ENCODE peak calls at places on chromosome 10, in four cellular contexts. One of them, this sample, is unnamed.

GRCh38 chr10:49616421-49617230 is 2.8 kb downstream of the CHAT start:
- DNase-seq in MM.1S: no peak
- DNase-seq in thoracic aorta: no peak
- DNase-seq in K562: no peak
- DNase-seq in this sample: no peak

GRCh38 chr10:69389827-69390490 is 26.8 kb downstream of the TACR2 start:
- DNase-seq in MM.1S: no peak
- DNase-seq in thoracic aorta: no peak
- DNase-seq in K562: peak; percentile 65
- DNase-seq in this sample: no peak

GRCh38 chr10:26733750-26734568 is 36.5 kb downstream of the PDSS1 start:
- DNase-seq in MM.1S: no peak
- DNase-seq in thoracic aorta: no peak
- DNase-seq in K562: no peak
- DNase-seq in this sample: no peak

GRCh38 chr10:21510218-21511070 is 15.0 kb downstream of the SKIDA1 start:
- DNase-seq in MM.1S: no peak
- DNase-seq in thoracic aorta: no peak
- DNase-seq in K562: no peak
- DNase-seq in this sample: no peak

GRCh38 chr10:44382981-44383748 is 1.7 kb downstream of the CXCL12 start:
- DNase-seq in MM.1S: no peak
- DNase-seq in thoracic aorta: no peak
- DNase-seq in K562: no peak
- DNase-seq in this sample: no peak

GRCh38 chr10:7409732-7410168 is 1.1 kb downstream of the SFMBT2 start:
- DNase-seq in MM.1S: peak; percentile 49
- DNase-seq in thoracic aorta: no peak
- DNase-seq in K562: peak; percentile 32
- DNase-seq in this sample: no peak

GRCh38 chr10:77539147-77539935 is 98.3 kb downstream of the KCNMA1 start:
- DNase-seq in MM.1S: no peak
- DNase-seq in thoracic aorta: no peak
- DNase-seq in K562: no peak
- DNase-seq in this sample: no peak

GRCh38 chr10:29712108-29712507 is 77.3 kb upstream of the SVIL start:
- DNase-seq in MM.1S: no peak
- DNase-seq in thoracic aorta: no peak
- DNase-seq in K562: no peak
- DNase-seq in this sample: no peak

GRCh38 chr10:352476-353235 is 217.4 kb downstream of the ZMYND11 start:
- DNase-seq in MM.1S: no peak
- DNase-seq in thoracic aorta: no peak
- DNase-seq in K562: no peak
- DNase-seq in this sample: no peak

GRCh38 chr10:61627266-61627665 is 35.5 kb upstream of the CABCOCO1 start:
- DNase-seq in MM.1S: no peak
- DNase-seq in thoracic aorta: no peak
- DNase-seq in K562: no peak
- DNase-seq in this sample: no peak

GRCh38 chr10:97922378-97922758 is 72.7 kb downstream of the GOLGA7B start:
- DNase-seq in MM.1S: no peak
- DNase-seq in thoracic aorta: no peak
- DNase-seq in K562: no peak
- DNase-seq in this sample: no peak

GRCh38 chr10:92839191-92840085 is 8.9 kb upstream of the EXOC6 start:
- DNase-seq in MM.1S: peak; percentile 38
- DNase-seq in thoracic aorta: no peak
- DNase-seq in K562: peak; percentile 67
- DNase-seq in this sample: peak; percentile 84

GRCh38 chr10:119541459-119542356 is 811 bp downstream of the RGS10 start:
- DNase-seq in MM.1S: peak; percentile 29
- DNase-seq in thoracic aorta: no peak
- DNase-seq in K562: peak; percentile 26
- DNase-seq in this sample: no peak

GRCh38 chr10:91774571-91774970 is 23.7 kb upstream of the TNKS2 start:
- DNase-seq in MM.1S: no peak
- DNase-seq in thoracic aorta: no peak
- DNase-seq in K562: no peak
- DNase-seq in this sample: no peak

GRCh38 chr10:33321516-33321915 is 13.0 kb downstream of the NRP1 start:
- DNase-seq in MM.1S: no peak
- DNase-seq in thoracic aorta: no peak
- DNase-seq in K562: no peak
- DNase-seq in this sample: no peak

GRCh38 chr10:52814506-52814905 is 41.9 kb upstream of the MBL2 start:
- DNase-seq in MM.1S: peak; percentile 78
- DNase-seq in thoracic aorta: no peak
- DNase-seq in K562: no peak
- DNase-seq in this sample: no peak

GRCh38 chr10:6918305-6918704 is 338.2 kb upstream of the PRKCQ start:
- DNase-seq in MM.1S: peak; percentile 58
- DNase-seq in thoracic aorta: no peak
- DNase-seq in K562: peak; percentile 19
- DNase-seq in this sample: no peak

GRCh38 chr10:125106586-125106985 is 53.8 kb downstream of the CTBP2 start:
- DNase-seq in MM.1S: no peak
- DNase-seq in thoracic aorta: no peak
- DNase-seq in K562: no peak
- DNase-seq in this sample: no peak

GRCh38 chr10:70444613-70445222 is 3.2 kb upstream of the NODAL start:
- DNase-seq in MM.1S: no peak
- DNase-seq in thoracic aorta: no peak
- DNase-seq in K562: no peak
- DNase-seq in this sample: no peak

GRCh38 chr10:80686734-80687561 is 149.2 kb downstream of the SH2D4B start:
- DNase-seq in MM.1S: no peak
- DNase-seq in thoracic aorta: no peak
- DNase-seq in K562: no peak
- DNase-seq in this sample: no peak

GRCh38 chr10:112442063-112442462 is 4.7 kb downstream of the ZDHHC6 start:
- DNase-seq in MM.1S: no peak
- DNase-seq in thoracic aorta: no peak
- DNase-seq in K562: no peak
- DNase-seq in this sample: no peak

GRCh38 chr10:75593690-75594556 is 162.5 kb downstream of the LRMDA start:
- DNase-seq in MM.1S: no peak
- DNase-seq in thoracic aorta: no peak
- DNase-seq in K562: no peak
- DNase-seq in this sample: no peak

GRCh38 chr10:7795605-7796004 is 7.6 kb downstream of the ATP5F1C start:
- DNase-seq in MM.1S: no peak
- DNase-seq in thoracic aorta: no peak
- DNase-seq in K562: peak; percentile 46
- DNase-seq in this sample: no peak

GRCh38 chr10:43683451-43684197 is 34.9 kb upstream of the ZNF32 start:
- DNase-seq in MM.1S: peak; percentile 9
- DNase-seq in thoracic aorta: no peak
- DNase-seq in K562: peak; percentile 70
- DNase-seq in this sample: no peak

DNA sequence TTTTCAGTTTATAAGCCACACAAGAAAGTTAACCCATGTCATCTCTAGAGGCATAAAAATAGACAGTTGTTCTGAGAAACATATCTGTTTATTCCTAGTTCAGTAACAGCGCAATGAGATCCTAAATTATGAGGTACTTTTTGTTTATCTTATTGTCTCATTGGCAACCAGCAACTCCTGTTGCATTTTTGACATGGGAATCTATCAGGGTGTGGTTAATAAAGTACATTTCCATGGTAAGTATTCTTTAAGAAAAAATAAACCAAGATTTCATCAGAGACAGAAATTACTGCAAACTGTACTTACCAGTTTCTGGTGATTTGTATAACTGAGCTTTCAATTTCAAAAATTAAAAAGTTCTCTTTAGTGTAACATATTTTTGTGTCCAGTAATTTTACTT is 9.0 kb downstream of the FAS start:
- DNase-seq in MM.1S: no peak
- DNase-seq in thoracic aorta: no peak
- DNase-seq in K562: no peak
- DNase-seq in this sample: no peak
- H3K4me3 ChIP-seq in MM.1S: no peak overlapping the region
- H3K4me3 ChIP-seq in thoracic aorta: no peak overlapping the region
- H3K4me3 ChIP-seq in K562: no peak overlapping the region
- H3K4me3 ChIP-seq in this sample: no peak overlapping the region

DNA sequence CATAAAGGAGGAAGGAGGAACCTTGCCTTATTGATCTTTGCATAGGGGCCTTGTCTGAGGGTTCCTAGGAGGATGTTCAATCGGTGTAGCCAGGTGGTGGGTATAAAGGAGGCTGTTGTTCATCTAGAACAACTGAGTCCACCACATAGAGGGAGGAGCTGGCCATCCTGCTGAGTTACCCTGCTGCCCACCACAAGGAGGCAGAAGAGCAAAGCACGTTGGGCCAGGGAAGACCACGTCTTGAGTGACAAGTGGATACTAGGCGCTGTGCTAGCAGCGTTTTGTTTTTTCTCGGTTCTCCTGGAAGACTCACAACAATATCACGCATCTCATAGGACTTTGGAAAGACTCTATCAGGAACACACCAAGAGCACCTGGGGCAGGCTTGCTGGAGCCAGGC is 20.0 kb downstream of the FOXI2 start:
- DNase-seq in MM.1S: no peak
- DNase-seq in thoracic aorta: no peak
- DNase-seq in K562: no peak
- DNase-seq in this sample: no peak
- TF ChIP-seq CTCF in MM.1S: peak; percentile 18
- TF ChIP-seq CTCF in thoracic aorta: no peak
- TF ChIP-seq CTCF in K562: no peak
- TF ChIP-seq CTCF in this sample: no peak

GRCh38 chr10:88041243-88042161 is 178.1 kb downstream of the PTEN start:
- DNase-seq in MM.1S: no peak
- DNase-seq in thoracic aorta: no peak
- DNase-seq in K562: no peak
- DNase-seq in this sample: no peak
- H3K4me3 ChIP-seq in MM.1S: no peak overlapping the region
- H3K4me3 ChIP-seq in thoracic aorta: peak overlapping the region; percentile 35
- H3K4me3 ChIP-seq in K562: no peak overlapping the region
- H3K4me3 ChIP-seq in this sample: no peak overlapping the region

GRCh38 chr10:11355625-11356024 is 255.8 kb downstream of the USP6NL start:
- DNase-seq in MM.1S: no peak
- DNase-seq in thoracic aorta: no peak
- DNase-seq in K562: no peak
- DNase-seq in this sample: no peak
- TF ChIP-seq CTCF in MM.1S: no peak
- TF ChIP-seq CTCF in thoracic aorta: no peak
- TF ChIP-seq CTCF in K562: no peak
- TF ChIP-seq CTCF in this sample: no peak

GRCh38 chr10:3909339-3909738 is 124.3 kb upstream of the KLF6 start:
- DNase-seq in MM.1S: no peak
- DNase-seq in thoracic aorta: no peak
- DNase-seq in K562: no peak
- DNase-seq in this sample: no peak

GRCh38 chr10:3908183-3908582 is 123.2 kb upstream of the KLF6 start:
- DNase-seq in MM.1S: no peak
- DNase-seq in thoracic aorta: no peak
- DNase-seq in K562: no peak
- DNase-seq in this sample: no peak

GRCh38 chr10:3914702-3915101 is 129.7 kb upstream of the KLF6 start:
- DNase-seq in MM.1S: no peak
- DNase-seq in thoracic aorta: no peak
- DNase-seq in K562: no peak
- DNase-seq in this sample: no peak

GRCh38 chr10:3911241-3911640 is 126.2 kb upstream of the KLF6 start:
- DNase-seq in MM.1S: no peak
- DNase-seq in thoracic aorta: no peak
- DNase-seq in K562: no peak
- DNase-seq in this sample: no peak

DNA sequence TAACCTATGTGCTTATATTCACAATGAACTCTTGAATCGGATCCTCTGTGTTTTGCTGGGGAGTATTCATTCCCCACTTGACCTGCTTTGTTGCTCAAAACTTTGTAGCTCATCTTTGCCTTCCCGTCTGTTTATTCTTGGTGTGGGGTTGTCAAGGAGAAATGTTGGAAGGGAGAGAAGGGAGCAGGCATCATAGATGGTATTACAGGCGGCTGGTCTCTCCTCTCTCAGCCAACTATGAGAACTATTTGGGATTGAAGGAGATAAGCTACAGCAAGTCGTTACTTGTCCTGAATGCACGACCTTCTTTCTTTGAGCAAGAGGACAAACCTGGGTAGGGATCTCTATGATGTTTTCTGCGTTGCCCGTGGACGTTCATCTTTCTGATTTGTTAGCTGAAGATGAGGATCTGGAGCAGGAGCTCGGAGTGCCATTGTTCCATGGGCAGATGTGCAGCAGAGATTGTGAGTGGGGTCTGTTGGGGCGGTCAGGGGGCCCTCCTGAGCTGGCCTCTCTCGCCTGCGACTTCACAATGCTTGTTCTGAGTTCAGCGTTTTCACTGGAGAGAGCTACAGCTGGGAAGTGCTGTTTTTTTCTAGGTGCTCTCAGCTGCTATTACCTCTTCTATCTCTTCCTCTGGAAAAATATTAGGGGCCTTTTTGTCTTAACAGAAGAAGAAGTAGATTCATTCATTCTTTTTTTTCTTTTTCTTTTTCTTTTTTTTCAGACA is 126.9 kb upstream of the KLF6 start:
- DNase-seq in MM.1S: no peak
- DNase-seq in thoracic aorta: no peak
- DNase-seq in K562: no peak
- DNase-seq in this sample: no peak
- H3K4me3 ChIP-seq in MM.1S: no peak overlapping the region
- H3K4me3 ChIP-seq in thoracic aorta: no peak overlapping the region
- H3K4me3 ChIP-seq in K562: no peak overlapping the region
- H3K4me3 ChIP-seq in this sample: no peak overlapping the region

DNA sequence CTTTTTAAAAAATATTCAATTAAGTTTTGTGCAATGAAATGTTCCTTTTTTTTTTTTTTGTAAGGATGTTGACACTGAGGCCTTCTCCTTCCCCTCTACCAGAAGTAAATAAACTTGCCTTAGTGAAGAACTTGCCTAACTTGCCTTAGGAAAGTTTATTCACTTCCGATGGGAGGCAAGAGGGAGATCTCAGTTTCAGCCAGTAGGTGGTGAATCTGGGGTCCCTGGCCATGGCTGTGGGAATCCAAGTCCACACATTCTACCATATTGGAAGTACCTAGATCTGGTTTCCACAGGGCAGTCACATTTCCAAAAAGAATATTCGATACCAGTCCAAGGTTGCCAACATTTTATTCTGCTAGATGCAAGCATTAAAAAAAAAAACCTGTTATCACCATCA is 270.9 kb downstream of the CCSER2 start:
- DNase-seq in MM.1S: no peak
- DNase-seq in thoracic aorta: no peak
- DNase-seq in K562: peak; percentile 31
- DNase-seq in this sample: no peak
- TF ChIP-seq CTCF in MM.1S: no peak
- TF ChIP-seq CTCF in thoracic aorta: no peak
- TF ChIP-seq CTCF in K562: peak; percentile 17
- TF ChIP-seq CTCF in this sample: no peak

DNA sequence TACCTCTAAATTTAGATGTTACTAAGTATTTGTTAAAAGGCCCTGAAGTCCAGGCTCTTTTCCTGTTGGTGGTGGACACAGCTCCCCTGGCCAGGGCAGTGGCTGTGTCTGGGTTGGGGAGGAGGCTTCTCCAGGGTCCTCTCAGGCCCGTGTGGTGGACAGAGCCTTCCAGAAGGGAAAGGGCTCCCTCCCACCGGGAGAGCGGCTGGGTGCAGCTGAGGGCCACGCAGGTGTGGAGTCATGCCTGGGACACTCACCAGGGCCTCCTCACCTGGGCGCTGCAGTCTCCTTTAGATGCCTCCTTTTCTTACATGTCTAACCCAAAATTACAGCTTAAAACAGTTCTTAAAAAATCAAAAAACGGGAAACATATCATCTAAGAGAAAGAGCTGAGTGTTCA is 128.2 kb upstream of the TCERG1L start:
- DNase-seq in MM.1S: no peak
- DNase-seq in thoracic aorta: no peak
- DNase-seq in K562: no peak
- DNase-seq in this sample: no peak
- H3K4me3 ChIP-seq in MM.1S: no peak overlapping the region
- H3K4me3 ChIP-seq in thoracic aorta: no peak overlapping the region
- H3K4me3 ChIP-seq in K562: no peak overlapping the region
- H3K4me3 ChIP-seq in this sample: no peak overlapping the region